ENCODE peak calls at places on chromosomes 2 and 18, in seven cellular contexts. C, T, H, Y, G, N and W are unnamed samples.

GRCh38 chr2:43019025-43019367 is 207.4 kb downstream of the ZFP36L2 start:
- DNase-seq in C (no peak), T (no peak), H (no peak), Y (no peak), G (no peak), N (no peak), W (no peak)

GRCh38 chr2:18883626-18884456 is 294.5 kb upstream of the NT5C1B start:
- DNase-seq in C (no peak), T (peak; percentile 15), H (no peak), Y (no peak), G (no peak), N (peak; percentile 24), W (no peak)

GRCh38 chr18:58389745-58390144 is 239.1 kb downstream of the ALPK2 start:
- DNase-seq in C (no peak), T (no peak), H (no peak), Y (no peak), G (no peak), N (no peak), W (no peak)

GRCh38 chr2:128600606-128601297 is 282.1 kb upstream of the HS6ST1 start:
- DNase-seq in C (peak; percentile 14), T (no peak), H (no peak), Y (no peak), G (no peak), N (no peak), W (no peak)

GRCh38 chr2:239293450-239294430 is 107.1 kb downstream of the HDAC4 start:
- DNase-seq in C (peak; percentile 40), T (no peak), H (no peak), Y (no peak), G (no peak), N (no peak), W (no peak)

GRCh38 chr2:118992740-118993391 is 50.9 kb downstream of the MARCO start:
- DNase-seq in C (no peak), T (no peak), H (no peak), Y (no peak), G (no peak), N (no peak), W (no peak)

GRCh38 chr2:232833830-232834229 is 36.2 kb upstream of the SNORC start:
- DNase-seq in C (no peak), T (peak; percentile 45), H (no peak), Y (no peak), G (no peak), N (no peak), W (no peak)

GRCh38 chr2:109674894-109675534 is 60.9 kb downstream of the SOWAHC start:
- DNase-seq in C (peak; percentile 86), T (no peak), H (no peak), Y (no peak), G (no peak), N (no peak), W (no peak)

GRCh38 chr18:58307441-58307840 is 263.4 kb downstream of the NEDD4L start:
- DNase-seq in C (no peak), T (no peak), H (no peak), Y (no peak), G (no peak), N (no peak), W (no peak)

GRCh38 chr18:59220784-59221765 is 1.1 kb downstream of the GRP start:
- DNase-seq in C (no peak), T (no peak), H (no peak), Y (no peak), G (no peak), N (no peak), W (peak; percentile 70)

GRCh38 chr2:231399853-231400667 is 4.5 kb downstream of the B3GNT7 start:
- DNase-seq in C (peak; percentile 31), T (peak; percentile 58), H (no peak), Y (peak; percentile 47), G (peak; percentile 26), N (no peak), W (peak; percentile 3)

GRCh38 chr2:51722311-51722710 is 690.4 kb upstream of the NRXN1 start:
- DNase-seq in C (no peak), T (no peak), H (no peak), Y (no peak), G (no peak), N (peak; percentile 87), W (no peak)

GRCh38 chr2:20755132-20755800 is 67.6 kb downstream of the LDAH start:
- DNase-seq in C (no peak), T (no peak), H (no peak), Y (no peak), G (peak; percentile 52), N (no peak), W (no peak)

GRCh38 chr2:150204449-150204848 is 283.0 kb downstream of the RND3 start:
- DNase-seq in C (no peak), T (no peak), H (no peak), Y (no peak), G (no peak), N (peak; percentile 35), W (no peak)

GRCh38 chr18:58135170-58135569 is 91.1 kb downstream of the NEDD4L start:
- DNase-seq in C (no peak), T (no peak), H (no peak), Y (no peak), G (no peak), N (no peak), W (no peak)

GRCh38 chr2:3130889-3131635 is 246.6 kb downstream of the EIPR1 start:
- DNase-seq in C (no peak), T (no peak), H (no peak), Y (no peak), G (no peak), N (no peak), W (no peak)